ENCODE peak calls at places on chromosomes 2 and 18, in six cellular contexts. U is activated naive CD8-positive, alpha-beta T cell treated with anti-CD3 and anti-CD28 coated beads, Interleukin-2, amount 50 U/mL, for 24 hours; G is fibroblast of lung; F is NCI-H1092; E is stimulated activated CD4-positive, alpha-beta T cell treated with anti-CD3 and anti-CD28 coated beads, Interleukin-2, amount 100 ng/mL, for 48 hours; Q is posterior vena cava. T is an unnamed sample.

GRCh38 chr2:205892141-205893064 is 193.6 kb downstream of the INO80D start:
- DNase-seq in U (no peak), F (peak), E (no peak), G (peak), Q (no peak), T (peak)

GRCh38 chr18:3985664-3986063 is 469.4 kb downstream of the DLGAP1 start:
- DNase-seq in E (no peak), G (peak), Q (no peak), F (no peak), U (no peak), T (no peak)

GRCh38 chr2:28445448-28446258 is 50.2 kb upstream of the PLB1 start:
- DNase-seq in Q (no peak), U (peak), F (no peak), G (peak), E (peak), T (peak)

GRCh38 chr2:160175169-160176130 is 24.6 kb downstream of the ITGB6 start:
- DNase-seq in G (peak), Q (no peak), E (no peak), U (no peak), F (no peak), T (no peak)

GRCh38 chr18:7562491-7562890 is 4.6 kb upstream of the PTPRM start:
- DNase-seq in E (no peak), Q (no peak), G (no peak), F (no peak), U (no peak), T (no peak)

GRCh38 chr2:157830696-157831570 is 45.2 kb downstream of the ACVR1 start:
- DNase-seq in E (no peak), F (no peak), Q (no peak), G (peak), U (no peak), T (peak)

GRCh38 chr2:172273910-172274571 is 153.3 kb upstream of the ITGA6 start:
- DNase-seq in F (no peak), G (no peak), U (no peak), Q (no peak), E (no peak), T (no peak)

GRCh38 chr18:13511961-13512572 is 214.3 kb downstream of the FAM210A start:
- DNase-seq in E (no peak), U (no peak), F (no peak), G (no peak), Q (no peak), T (no peak)

GRCh38 chr2:20614201-20615045 is 36.5 kb downstream of the HS1BP3 start:
- DNase-seq in G (peak), Q (peak), F (peak), E (no peak), U (no peak), T (no peak)

GRCh38 chr2:23249348-23249747 is 135.6 kb upstream of the KLHL29 start:
- DNase-seq in E (no peak), Q (peak), U (no peak), G (no peak), F (no peak), T (no peak)

GRCh38 chr2:148554459-148555247 is 89.9 kb upstream of the EPC2 start:
- DNase-seq in F (no peak), Q (no peak), E (no peak), G (no peak), U (no peak), T (no peak)

GRCh38 chr18:36544036-36544725 is 246.7 kb downstream of the FHOD3 start:
- DNase-seq in E (no peak), U (no peak), Q (no peak), G (no peak), F (peak), T (peak)

GRCh38 chr2:2362181-2362580 is 31.1 kb upstream of the MYT1L start:
- DNase-seq in E (no peak), Q (no peak), F (no peak), G (no peak), U (no peak), T (no peak)

GRCh38 chr2:167069855-167070254 is 181.6 kb downstream of the XIRP2 start:
- DNase-seq in G (no peak), Q (no peak), F (no peak), E (no peak), U (no peak), T (no peak)

GRCh38 chr18:57373017-57373416 is 20.7 kb downstream of the ST8SIA3 start:
- DNase-seq in G (no peak), E (no peak), U (no peak), Q (no peak), F (no peak), T (no peak)

GRCh38 chr2:143710879-143711278 is 581.7 kb downstream of the ARHGAP15 start:
- DNase-seq in E (no peak), F (no peak), Q (no peak), U (no peak), G (no peak), T (no peak)

GRCh38 chr2:240600451-240600961 is 14.0 kb downstream of the CAPN10 start:
- DNase-seq in F (no peak), G (no peak), E (no peak), U (no peak), Q (no peak), T (peak)

GRCh38 chr18:57856707-57857280 is 53.7 kb upstream of the ATP8B1 start:
- DNase-seq in G (no peak), F (no peak), U (no peak), Q (no peak), E (no peak), T (no peak)

GRCh38 chr18:31424383-31424988 is 23.1 kb upstream of the DSG3 start:
- DNase-seq in U (peak), E (peak), G (peak), Q (no peak), F (no peak), T (no peak)

GRCh38 chr2:219243291-219243761 is 1.9 kb downstream of the GLB1L start:
- DNase-seq in E (no peak), F (no peak), G (peak), Q (no peak), U (no peak), T (no peak)

GRCh38 chr2:160822006-160822405 is 328.4 kb upstream of the RBMS1 start:
- DNase-seq in G (no peak), E (no peak), Q (no peak), F (no peak), U (no peak), T (no peak)

GRCh38 chr18:57621252-57621607 is 406 bp downstream of the NARS1 start:
- DNase-seq in G (no peak), U (peak), Q (no peak), E (no peak), F (no peak), T (no peak)

GRCh38 chr18:70047931-70048603 is 100.4 kb upstream of the CD226 start:
- DNase-seq in F (no peak), G (peak), Q (no peak), E (no peak), U (no peak), T (no peak)

GRCh38 chr2:133377021-133377481 is 191.2 kb downstream of the NCKAP5 start:
- DNase-seq in F (no peak), G (peak), U (no peak), Q (no peak), E (no peak), T (no peak)

GRCh38 chr2:178108176-178108575 is 4.1 kb upstream of the RBM45 start:
- DNase-seq in G (no peak), Q (no peak), U (no peak), F (no peak), E (no peak), T (no peak)

T was measured in adrenal gland.